ENCODE peak calls at places on chromosome 17, in five cellular contexts. S, H, P, O and L are unnamed samples.

GRCh38 chr17:82436601-82437324 is 13.8 kb downstream of the CYBC1 start:
- DNase-seq in S (no peak), H (no peak), P (peak; percentile 53), O (no peak), L (no peak)

GRCh38 chr17:45131616-45132301 is 556 bp downstream of the PLCD3 start:
- DNase-seq in S (peak; percentile 93), H (peak; percentile 61), P (peak; percentile 48), O (no peak), L (no peak)

GRCh38 chr17:65531508-65532431 is 29.7 kb downstream of the AXIN2 start:
- DNase-seq in S (no peak), H (no peak), P (peak; percentile 44), O (peak; percentile 30), L (peak; percentile 55)

GRCh38 chr17:69065113-69065512 is 4.4 kb upstream of the ABCA9 start:
- DNase-seq in S (no peak), H (no peak), P (no peak), O (no peak), L (no peak)

GRCh38 chr17:16122697-16123434 is 92.5 kb downstream of the NCOR1 start:
- DNase-seq in S (no peak), H (no peak), P (no peak), O (no peak), L (no peak)

GRCh38 chr17:57982452-57983170 is 5.4 kb downstream of the VEZF1 start:
- DNase-seq in S (no peak), H (no peak), P (no peak), O (no peak), L (no peak)

GRCh38 chr17:52158450-52159042 is at the start of gene CA10:
- DNase-seq in S (peak; percentile 81), H (no peak), P (no peak), O (no peak), L (no peak)

GRCh38 chr17:76997981-76998531 is 129.9 kb downstream of the MGAT5B start:
- DNase-seq in S (no peak), H (no peak), P (no peak), O (no peak), L (peak; percentile 28)

GRCh38 chr17:28513476-28513875 is 7.3 kb downstream of the FOXN1 start:
- DNase-seq in S (no peak), H (no peak), P (no peak), O (no peak), L (no peak)

GRCh38 chr17:66698270-66698669 is 136.6 kb upstream of the CACNG5 start:
- DNase-seq in S (no peak), H (no peak), P (no peak), O (no peak), L (no peak)

GRCh38 chr17:35056013-35056412 is 7.5 kb downstream of the RFFL start:
- DNase-seq in S (no peak), H (no peak), P (no peak), O (no peak), L (no peak)

GRCh38 chr17:7367918-7368596 is 12.8 kb upstream of the TNK1 start:
- DNase-seq in S (no peak), H (no peak), P (no peak), O (no peak), L (no peak)

GRCh38 chr17:6398955-6399354 is 36.0 kb downstream of the AIPL1 start:
- DNase-seq in S (no peak), H (no peak), P (no peak), O (no peak), L (no peak)

GRCh38 chr17:61250335-61250890 is 149.2 kb upstream of the TBX2 start:
- DNase-seq in S (no peak), H (peak; percentile 35), P (no peak), O (no peak), L (no peak)

GRCh38 chr17:1767358-1767757 is 5.5 kb downstream of the SERPINF1 start:
- DNase-seq in S (no peak), H (no peak), P (no peak), O (no peak), L (no peak)

GRCh38 chr17:82703036-82703745 is 4.7 kb upstream of the RAB40B start:
- DNase-seq in S (no peak), H (no peak), P (no peak), O (no peak), L (no peak)

GRCh38 chr17:16286947-16287562 is 66.2 kb downstream of the CENPV start:
- DNase-seq in S (peak; percentile 54), H (peak; percentile 51), P (no peak), O (no peak), L (no peak)

GRCh38 chr17:73630531-73630930 is 13.7 kb downstream of the SDK2 start:
- DNase-seq in S (no peak), H (no peak), P (no peak), O (no peak), L (no peak)

DNA sequence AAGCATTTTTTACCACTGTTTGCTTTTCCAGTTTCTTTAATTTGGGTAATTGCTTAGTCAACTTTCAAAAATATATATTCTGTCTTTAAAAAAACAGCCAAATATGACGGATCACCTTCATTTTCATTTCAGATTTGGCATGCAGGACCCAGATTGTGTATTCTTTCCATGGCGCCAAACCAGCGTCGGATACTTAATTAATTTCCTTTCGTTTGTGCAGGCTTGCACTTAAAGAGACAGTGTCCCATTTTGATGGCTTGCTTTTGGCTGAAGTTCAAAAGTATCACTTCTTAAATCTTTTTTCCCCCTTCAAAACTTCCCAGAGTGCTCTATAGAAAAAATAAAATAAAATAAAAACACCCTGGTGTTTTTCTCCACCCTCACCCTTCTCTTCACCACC is 394.5 kb upstream of the SOX9 start:
- DNase-seq in S (no peak), H (no peak), P (no peak), O (no peak), L (no peak)
- H3K4me3 ChIP-seq in S (no peak overlapping the region), H (no peak overlapping the region), P (no peak overlapping the region), O (no peak overlapping the region), L (peak overlapping the region; percentile 20)

GRCh38 chr17:72613411-72614292 is 478.8 kb downstream of the SLC39A11 start:
- DNase-seq in S (no peak), H (peak; percentile 79), P (no peak), O (no peak), L (no peak)
- H3K4me1 ChIP-seq in S (peaks cover 6% of the 10 kb centered on the region), H (peaks cover 83% of the 10 kb centered on the region), P (peaks cover 10% of the 10 kb centered on the region), O (no peaks in the 10 kb centered on the region), L (no peaks in the 10 kb centered on the region)

DNA sequence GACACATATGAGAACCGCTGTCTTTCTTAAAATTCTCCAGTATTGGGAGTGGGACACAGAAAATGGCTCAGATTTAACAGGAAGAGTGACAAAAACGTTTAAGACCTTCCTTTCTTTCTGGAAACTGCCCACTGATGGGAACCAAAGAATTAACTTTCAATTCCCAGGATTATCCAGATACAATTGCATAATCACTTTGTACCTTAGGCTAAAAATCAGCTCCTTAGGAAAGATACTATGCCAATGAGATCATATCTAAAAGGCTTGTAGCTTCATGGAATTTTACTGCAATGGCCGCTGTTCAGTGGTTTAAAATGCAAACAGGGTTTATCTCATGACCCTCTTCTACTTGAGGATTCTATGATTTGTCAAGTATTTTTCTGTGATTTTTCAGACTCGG is 31.4 kb upstream of the ERN1 start:
- DNase-seq in S (no peak), H (no peak), P (no peak), O (no peak), L (no peak)
- H3K27ac ChIP-seq in S (no peak overlapping the region), H (no peak overlapping the region), P (no peak overlapping the region), O (no peak overlapping the region), L (peak overlapping the region; percentile 74)

GRCh38 chr17:78879679-78880186 is 23.3 kb downstream of the CEP295NL start:
- DNase-seq in S (no peak), H (no peak), P (no peak), O (no peak), L (peak; percentile 57)
- H3K4me3 ChIP-seq in S (no peak overlapping the region), H (no peak overlapping the region), P (peak overlapping the region; percentile 4), O (no peak overlapping the region), L (peak overlapping the region; percentile 7)

GRCh38 chr17:29590979-29591736 is 1.7 kb upstream of the GIT1 start:
- DNase-seq in S (no peak), H (peak; percentile 92), P (no peak), O (no peak), L (no peak)
- H3K4me1 ChIP-seq in S (peaks cover 48% of the 10 kb centered on the region), H (peaks cover 57% of the 10 kb centered on the region), P (peaks cover 58% of the 10 kb centered on the region), O (peaks cover 24% of the 10 kb centered on the region), L (peaks cover 36% of the 10 kb centered on the region)